ENCODE peak calls at places on chromosomes 4 and X, in four cellular contexts. Q, M, R and X are unnamed samples.

GRCh38 chr4:130257271-130257670 is 1161.3 kb downstream of the C4orf33 start:
- DNase-seq in Q (no peak), M (no peak), R (no peak), X (peak)

GRCh38 chr4:188127157-188127874 is 11.9 kb upstream of the TRIML1 start:
- DNase-seq in Q (no peak), M (no peak), R (no peak), X (peak)

GRCh38 chr4:15451181-15451865 is 18.4 kb upstream of the CC2D2A start:
- DNase-seq in Q (no peak), M (no peak), R (no peak), X (no peak)

GRCh38 chrX:45428816-45429215 is 228.1 kb upstream of the DIPK2B start:
- DNase-seq in Q (no peak), M (no peak), R (no peak), X (no peak)

GRCh38 chr4:184648220-184649025 is 824 bp downstream of the CASP3 start:
- DNase-seq in Q (peak), M (no peak), R (no peak), X (peak)

GRCh38 chrX:22053486-22053885 is 21.4 kb downstream of the PHEX start:
- DNase-seq in Q (no peak), M (no peak), R (no peak), X (no peak)

GRCh38 chrX:11793734-11794133 is 35.7 kb downstream of the MSL3 start:
- DNase-seq in Q (no peak), M (no peak), R (no peak), X (no peak)

GRCh38 chr4:77593993-77594392 is 11.6 kb upstream of the CXCL13 start:
- DNase-seq in Q (no peak), M (no peak), R (no peak), X (no peak)

GRCh38 chr4:1799997-1800375 is 6.9 kb downstream of the FGFR3 start:
- DNase-seq in Q (no peak), M (no peak), R (no peak), X (no peak)

GRCh38 chr4:85823295-85823694 is 348.3 kb downstream of the ARHGAP24 start:
- DNase-seq in Q (no peak), M (no peak), R (no peak), X (no peak)

GRCh38 chrX:24377195-24377594 is 16.8 kb downstream of the SUPT20HL1 start:
- DNase-seq in Q (no peak), M (no peak), R (no peak), X (no peak)

GRCh38 chr4:138182838-138183426 is 59.2 kb downstream of the SLC7A11 start:
- DNase-seq in Q (peak), M (peak), R (no peak), X (peak)

GRCh38 chrX:69163936-69164741 is 1.1 kb downstream of the PJA1 start:
- DNase-seq in Q (no peak), M (peak), R (no peak), X (no peak)

GRCh38 chr4:139020384-139020783 is 4.8 kb downstream of the NOCT start:
- DNase-seq in Q (no peak), M (no peak), R (no peak), X (no peak)

GRCh38 chr4:147480891-147481576 is at the start of gene EDNRA:
- DNase-seq in Q (no peak), M (no peak), R (no peak), X (peak)

GRCh38 chr4:15882675-15883086 is 55.9 kb downstream of the FGFBP1 start:
- DNase-seq in Q (peak), M (peak), R (peak), X (peak)

GRCh38 chrX:150941580-150941979 is 41.6 kb upstream of the HMGB3 start:
- DNase-seq in Q (no peak), M (peak), R (no peak), X (no peak)

GRCh38 chrX:2692221-2693122 is 1.4 kb downstream of the CD99 start:
- DNase-seq in Q (no peak), M (peak), R (no peak), X (peak)

GRCh38 chr4:153571006-153571545 is 104.9 kb downstream of the TMEM131L start:
- DNase-seq in Q (no peak), M (no peak), R (no peak), X (no peak)

GRCh38 chrX:122703762-122704161 is 480.3 kb upstream of the GRIA3 start:
- DNase-seq in Q (no peak), M (no peak), R (no peak), X (no peak)

GRCh38 chr4:108113229-108113628 is 55.5 kb downstream of the LEF1 start:
- DNase-seq in Q (no peak), M (no peak), R (no peak), X (no peak)

GRCh38 chr4:8325284-8325973 is 55.9 kb downstream of the HTRA3 start:
- DNase-seq in Q (no peak), M (no peak), R (no peak), X (no peak)

GRCh38 chrX:55488559-55489314 is 911 bp downstream of the USP51 start:
- DNase-seq in Q (no peak), M (peak), R (peak), X (peak)

GRCh38 chrX:55487143-55487542 is 2.5 kb downstream of the USP51 start:
- DNase-seq in Q (no peak), M (no peak), R (no peak), X (no peak)

GRCh38 chrX:55484948-55485347 is 4.7 kb downstream of the USP51 start:
- DNase-seq in Q (no peak), M (no peak), R (no peak), X (no peak)

GRCh38 chrX:55488268-55488558 is 1.4 kb downstream of the USP51 start:
- DNase-seq in Q (no peak), M (no peak), R (no peak), X (no peak)

DNA sequence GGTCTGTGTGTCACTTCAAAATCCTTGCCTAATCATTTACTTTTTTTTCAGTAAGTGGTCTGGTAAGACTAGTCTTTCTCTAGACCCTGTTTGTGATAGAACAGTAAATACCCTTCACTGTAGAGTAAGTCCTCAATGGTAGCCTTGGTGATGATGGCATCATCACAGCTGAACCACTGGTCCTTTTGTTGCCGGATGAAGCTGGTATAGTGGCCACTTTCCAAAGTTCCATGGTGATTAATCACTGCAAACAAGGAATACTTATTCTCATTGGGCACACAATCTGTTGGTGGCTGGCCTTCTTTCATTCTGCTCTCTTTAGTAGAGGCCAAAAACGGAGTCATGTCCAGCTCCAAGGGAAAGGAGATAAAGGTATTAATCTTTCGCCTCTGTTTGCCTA is 2.9 kb downstream of the USP51 start:
- DNase-seq in Q (no peak), M (no peak), R (no peak), X (no peak)
- TF ChIP-seq MAX in Q (no peak), M (no peak), R (no peak), X (no peak)

GRCh38 chrX:48569958-48570357 is 4.3 kb upstream of the RBM3 start:
- DNase-seq in Q (no peak), M (no peak), R (peak), X (no peak)
- TF ChIP-seq JUNB in Q (no peak), M (no peak), R (peak), X (no peak)

DNA sequence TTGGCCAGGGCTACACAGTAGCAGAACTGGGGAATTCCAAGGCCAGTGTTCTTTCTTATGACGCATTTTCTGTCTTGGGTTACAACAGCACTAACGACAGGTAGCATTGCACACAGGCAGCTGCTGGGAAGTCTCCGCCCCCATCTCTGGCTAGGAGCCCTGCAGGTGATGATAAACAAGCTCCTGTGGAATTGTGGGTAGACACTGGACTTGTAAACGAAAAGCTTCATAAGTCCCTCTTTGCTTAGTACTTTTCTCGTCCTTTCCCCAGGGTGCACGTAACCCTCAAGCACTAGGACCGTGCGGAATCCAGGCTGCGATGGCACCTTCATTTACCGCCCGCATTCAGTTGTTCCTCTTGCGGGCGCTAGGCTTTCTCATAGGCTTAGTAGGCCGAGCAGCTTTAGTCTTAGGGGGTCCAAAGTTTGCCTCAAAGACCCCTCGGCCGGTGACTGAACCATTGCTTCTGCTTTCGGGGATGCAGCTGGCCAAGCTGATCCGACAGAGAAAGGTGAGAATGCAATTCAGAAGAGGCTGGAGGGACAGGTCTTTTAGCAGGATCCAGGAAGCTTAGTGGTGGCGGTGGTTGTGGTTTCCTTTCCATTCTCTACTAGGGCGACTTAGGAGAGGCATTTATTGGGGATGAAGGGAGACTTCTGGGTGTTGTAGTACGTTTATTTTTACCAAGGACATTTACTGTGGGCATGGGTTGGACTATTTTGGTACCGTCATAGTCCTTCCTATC is at the start of gene FAAH2:
- DNase-seq in Q (peak), M (peak), R (peak), X (peak)
- TF ChIP-seq CHD2 in Q (no peak), M (no peak), R (no peak), X (no peak)

DNA sequence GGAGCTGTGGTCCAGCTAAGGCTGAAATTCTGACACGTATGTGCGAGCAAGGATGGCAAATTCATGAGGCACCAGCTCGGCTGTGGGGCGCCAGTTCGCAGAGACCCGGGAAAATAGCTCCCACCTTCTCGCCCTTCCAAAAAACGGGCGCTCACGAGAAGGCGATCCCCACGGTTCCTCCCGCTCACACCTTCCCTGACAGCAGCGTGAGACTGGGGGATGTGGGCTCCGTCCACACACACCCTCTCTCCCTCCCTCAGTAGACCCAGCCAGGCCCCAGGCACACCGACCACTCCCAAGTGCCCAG is 584 bp downstream of the GPC3 start:
- DNase-seq in Q (no peak), M (no peak), R (no peak), X (no peak)
- TF ChIP-seq MAX in Q (no peak), M (no peak), R (no peak), X (no peak)

DNA sequence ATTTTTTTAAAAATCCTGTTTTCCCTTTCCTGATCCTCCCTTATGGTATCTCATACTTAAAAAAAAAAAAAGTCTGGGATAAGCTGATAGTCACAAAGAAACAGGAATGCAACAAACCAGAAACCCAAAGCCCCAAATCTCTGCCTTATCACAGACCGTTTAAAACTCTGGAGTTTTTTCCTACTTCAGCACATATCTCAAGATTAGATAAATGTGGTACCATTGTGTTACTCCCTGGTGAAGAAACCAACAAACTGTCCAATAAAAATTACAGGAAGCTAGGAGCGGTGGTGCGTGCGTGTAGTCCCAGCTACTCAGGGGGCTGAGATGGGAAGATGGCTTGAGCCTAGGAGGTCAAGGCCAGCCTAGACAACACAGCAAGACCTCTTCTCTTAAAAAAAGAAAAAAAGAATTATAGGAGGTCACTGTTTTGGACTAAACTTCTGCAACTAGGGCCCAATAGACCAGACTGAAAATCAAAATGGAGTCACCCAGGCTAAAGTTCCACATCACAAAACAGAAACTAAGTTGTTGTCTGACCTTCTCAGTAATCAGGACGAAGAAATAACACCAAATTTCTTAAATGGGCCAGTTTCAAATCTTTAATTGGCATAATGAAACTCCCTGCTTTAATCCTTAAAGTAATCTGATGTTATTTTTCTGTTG is 51.9 kb downstream of the RBM47 start:
- DNase-seq in Q (no peak), M (no peak), R (no peak), X (no peak)
- TF ChIP-seq JUNB in Q (no peak), M (no peak), R (no peak), X (no peak)

GRCh38 chrX:6729581-6729980 is 194.7 kb upstream of the VCX3A start:
- DNase-seq in Q (no peak), M (no peak), R (no peak), X (no peak)
- TF ChIP-seq CHD2 in Q (no peak), M (no peak), R (no peak), X (no peak)

DNA sequence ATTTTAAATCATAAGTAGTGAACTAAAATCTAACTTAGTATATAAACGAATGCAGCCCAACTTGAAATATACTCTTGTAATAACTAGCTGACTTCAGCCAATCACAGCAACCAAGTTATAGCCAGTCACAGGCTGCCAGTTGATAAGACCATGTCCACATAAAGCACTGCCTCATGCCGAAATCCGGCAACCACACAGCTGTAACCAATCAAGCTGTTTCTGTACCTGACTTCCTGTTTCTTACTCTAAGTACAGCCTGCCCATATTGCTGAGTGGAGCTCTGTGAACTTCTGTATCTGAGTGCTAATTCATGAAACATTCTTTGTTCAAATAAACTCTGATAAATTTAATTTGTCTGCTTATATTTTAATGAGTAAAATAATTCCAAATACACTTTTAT is 805.3 kb upstream of the EPHA5 start:
- DNase-seq in Q (no peak), M (no peak), R (no peak), X (no peak)
- TF ChIP-seq MAX in Q (no peak), M (no peak), R (no peak), X (no peak)

DNA sequence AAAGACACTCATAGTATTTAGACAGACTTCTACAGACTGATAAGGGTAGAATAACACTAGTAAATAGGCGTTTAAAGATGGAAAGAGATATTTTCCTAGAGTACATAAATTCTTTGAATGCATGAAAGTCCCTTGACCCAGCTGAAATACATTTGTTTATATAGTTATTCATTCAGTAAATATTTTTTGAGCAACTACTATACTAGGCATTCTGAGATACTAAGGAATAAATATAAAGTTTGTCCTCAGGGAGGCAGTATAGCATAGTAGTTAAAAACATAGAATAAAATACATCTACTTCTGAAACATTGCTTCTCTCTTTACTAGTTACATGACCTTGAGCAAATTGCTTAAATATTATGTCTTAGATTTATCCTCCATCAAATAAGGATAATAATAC is 27.4 kb downstream of the HMGN5 start:
- DNase-seq in Q (peak), M (no peak), R (no peak), X (peak)
- TF ChIP-seq JUNB in Q (no peak), M (no peak), R (no peak), X (no peak)

DNA sequence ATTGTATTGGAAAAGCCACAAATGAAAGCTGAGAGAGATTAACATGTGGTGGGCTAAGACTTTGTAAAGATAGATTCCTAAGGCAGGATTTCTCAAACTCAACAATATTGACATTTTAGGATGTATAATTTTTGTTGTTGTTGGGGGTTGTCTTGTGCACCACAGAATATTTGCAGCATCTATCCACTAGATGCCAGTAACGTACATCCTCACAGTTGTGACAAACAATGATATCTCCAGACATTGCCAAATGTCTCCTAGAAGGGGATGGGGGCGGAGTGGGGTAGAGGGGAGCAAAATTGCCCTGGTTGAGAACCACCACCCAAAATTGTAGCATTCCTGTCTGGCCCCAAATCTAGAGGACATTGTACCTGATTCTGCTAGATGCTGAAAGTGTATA is 14.7 kb upstream of the CBR4 start:
- DNase-seq in Q (no peak), M (no peak), R (no peak), X (peak)
- TF ChIP-seq CHD2 in Q (no peak), M (no peak), R (no peak), X (no peak)